ENCODE peak calls at places on chromosomes 7 and 10, in nine cellular contexts. S, J, T, O, I, Y, E, X and V are unnamed samples.

GRCh38 chr10:49516216-49516970 is 22.5 kb downstream of the ERCC6 start:
- DNase-seq in S (no peak), E (no peak), X (no peak), T (no peak), O (no peak), Y (no peak), I (no peak), J (no peak), V (no peak)

GRCh38 chr7:159109092-159110035 is 35.3 kb downstream of the VIPR2 start:
- DNase-seq in E (no peak), Y (no peak), S (no peak), X (no peak), I (no peak), O (no peak), J (no peak), T (no peak), V (no peak)

GRCh38 chr7:45699726-45700390 is 125.7 kb downstream of the ADCY1 start:
- DNase-seq in J (no peak), Y (no peak), I (no peak), T (no peak), E (peak), S (peak), X (no peak), O (peak), V (no peak)

GRCh38 chr10:8298871-8299570 is 244.5 kb downstream of the GATA3 start:
- DNase-seq in I (no peak), E (no peak), X (no peak), T (no peak), Y (no peak), O (peak), S (no peak), J (no peak), V (no peak)

GRCh38 chr7:92366730-92367129 is 80.6 kb upstream of the GATAD1 start:
- DNase-seq in I (no peak), X (no peak), S (no peak), O (no peak), E (no peak), T (no peak), Y (no peak), J (no peak), V (no peak)

GRCh38 chr10:114367041-114367675 is 37.1 kb downstream of the AFAP1L2 start:
- DNase-seq in S (no peak), J (no peak), Y (no peak), O (no peak), I (no peak), E (no peak), X (no peak), T (no peak), V (no peak)

GRCh38 chr7:46930336-46930735 is 651.6 kb downstream of the TNS3 start:
- DNase-seq in I (no peak), T (peak), X (no peak), E (no peak), O (no peak), J (no peak), S (no peak), Y (no peak), V (no peak)

GRCh38 chr7:33130184-33130583 is 820 bp downstream of the BBS9 start:
- DNase-seq in T (peak), J (no peak), X (no peak), Y (no peak), I (peak), O (peak), S (no peak), E (no peak), V (no peak)

GRCh38 chr7:137957887-137958286 is 44.0 kb downstream of the CREB3L2 start:
- DNase-seq in Y (no peak), I (no peak), T (no peak), S (no peak), J (no peak), O (no peak), E (no peak), X (peak), V (no peak)

GRCh38 chr10:54797636-54798395 is 3.2 kb downstream of the PCDH15 start:
- DNase-seq in S (no peak), E (no peak), T (peak), Y (no peak), X (no peak), J (no peak), I (no peak), O (no peak), V (no peak)

GRCh38 chr7:92221766-92222165 is 23.9 kb downstream of the KRIT1 start:
- DNase-seq in S (no peak), O (no peak), I (no peak), T (no peak), X (no peak), J (no peak), Y (no peak), E (no peak), V (no peak)

GRCh38 chr7:128453836-128454804 is 1.6 kb upstream of the HILPDA start:
- DNase-seq in J (no peak), E (peak), O (peak), Y (peak), I (peak), X (peak), T (no peak), S (no peak), V (peak)

GRCh38 chr7:95608344-95609173 is 12.2 kb upstream of the PDK4 start:
- DNase-seq in I (peak), O (peak), T (peak), J (peak), Y (peak), X (peak), E (peak), S (no peak), V (peak)

GRCh38 chr10:97188234-97188847 is 2.6 kb upstream of the SLIT1 start:
- DNase-seq in O (no peak), I (no peak), Y (no peak), S (no peak), E (no peak), J (no peak), T (no peak), X (no peak), V (no peak)

GRCh38 chr7:27189560-27190283 is 4.7 kb upstream of the HOXA11 start:
- DNase-seq in T (no peak), E (no peak), J (no peak), I (no peak), O (no peak), X (no peak), Y (no peak), S (no peak), V (no peak)

GRCh38 chr7:70775570-70776156 is 356.3 kb upstream of the GALNT17 start:
- DNase-seq in S (no peak), J (no peak), Y (no peak), O (no peak), I (peak), X (no peak), T (no peak), E (no peak), V (no peak)

GRCh38 chr7:30708412-30708811 is 26.2 kb upstream of the CRHR2 start:
- DNase-seq in O (no peak), T (no peak), X (no peak), Y (no peak), I (no peak), S (no peak), J (no peak), E (no peak), V (no peak)

GRCh38 chr10:86215021-86215420 is 151.6 kb downstream of the GRID1 start:
- DNase-seq in T (no peak), X (no peak), S (no peak), Y (no peak), I (no peak), E (no peak), J (no peak), O (no peak), V (no peak)

GRCh38 chr7:145732521-145732920 is 384.1 kb upstream of the CNTNAP2 start:
- DNase-seq in E (no peak), X (no peak), S (no peak), J (no peak), I (no peak), Y (no peak), T (no peak), O (no peak), V (no peak)

GRCh38 chr10:25934673-25935139 is 677 bp downstream of the MYO3A start:
- DNase-seq in J (no peak), X (peak), E (peak), Y (no peak), O (peak), S (no peak), T (no peak), I (peak), V (no peak)

DNA sequence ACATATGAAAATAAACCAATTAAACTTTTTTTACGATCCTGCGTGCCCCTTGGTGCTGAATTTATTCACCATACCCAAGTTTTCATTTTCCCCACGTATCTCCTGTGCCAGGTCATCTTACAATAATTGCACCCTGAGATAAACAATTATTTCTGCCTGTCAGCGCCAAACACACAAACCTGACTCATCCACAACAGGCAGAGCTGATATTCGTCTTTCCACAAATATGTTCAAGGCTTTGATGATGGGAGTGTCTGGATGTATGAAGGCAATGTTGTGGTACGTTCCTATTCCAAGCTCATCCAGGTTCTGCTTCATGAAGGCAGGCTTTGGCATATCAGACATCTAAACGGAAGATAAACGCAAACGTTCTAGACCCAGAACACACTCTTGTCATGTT is 45.8 kb upstream of the RHEB start:
- DNase-seq in Y (no peak), I (no peak), E (no peak), S (no peak), T (no peak), O (no peak), X (no peak), J (no peak), V (no peak)
- H3K27ac ChIP-seq in Y (no peak), I (no peak), E (no peak), S (no peak), T (no peak), O (no peak), X (no peak), J (no peak), V (no peak)

GRCh38 chr7:120733835-120734234 is 124.1 kb downstream of the TSPAN12 start:
- DNase-seq in S (no peak), J (no peak), I (no peak), T (no peak), X (no peak), Y (no peak), E (no peak), O (no peak), V (no peak)
- H3K27ac ChIP-seq in S (no peak), J (no peak), I (no peak), T (no peak), X (no peak), Y (no peak), E (no peak), O (no peak), V (no peak)

GRCh38 chr10:58382489-58382995 is 2.7 kb upstream of the TFAM start:
- DNase-seq in S (no peak), E (no peak), Y (no peak), I (no peak), T (no peak), O (no peak), X (no peak), J (no peak), V (no peak)

GRCh38 chr10:58385784-58386112 is 538 bp downstream of the TFAM start:
- DNase-seq in X (no peak), E (peak), J (peak), T (peak), Y (peak), I (peak), O (peak), S (peak), V (no peak)

GRCh38 chr10:58384536-58384998 is 643 bp upstream of the TFAM start:
- DNase-seq in T (no peak), O (no peak), X (no peak), E (no peak), Y (no peak), J (peak), I (no peak), S (no peak), V (no peak)

GRCh38 chr10:58384095-58384494 is 1.1 kb upstream of the TFAM start:
- DNase-seq in J (peak), S (no peak), I (no peak), X (no peak), E (no peak), T (peak), Y (no peak), O (no peak), V (no peak)

GRCh38 chr10:58384999-58385783 is at the start of gene TFAM:
- DNase-seq in S (peak), X (peak), Y (peak), J (peak), E (peak), T (peak), O (peak), I (peak), V (peak)
- H3K27ac ChIP-seq in S (peak), X (peak), Y (peak), J (peak), E (peak), T (peak), O (peak), I (peak), V (peak)

DNA sequence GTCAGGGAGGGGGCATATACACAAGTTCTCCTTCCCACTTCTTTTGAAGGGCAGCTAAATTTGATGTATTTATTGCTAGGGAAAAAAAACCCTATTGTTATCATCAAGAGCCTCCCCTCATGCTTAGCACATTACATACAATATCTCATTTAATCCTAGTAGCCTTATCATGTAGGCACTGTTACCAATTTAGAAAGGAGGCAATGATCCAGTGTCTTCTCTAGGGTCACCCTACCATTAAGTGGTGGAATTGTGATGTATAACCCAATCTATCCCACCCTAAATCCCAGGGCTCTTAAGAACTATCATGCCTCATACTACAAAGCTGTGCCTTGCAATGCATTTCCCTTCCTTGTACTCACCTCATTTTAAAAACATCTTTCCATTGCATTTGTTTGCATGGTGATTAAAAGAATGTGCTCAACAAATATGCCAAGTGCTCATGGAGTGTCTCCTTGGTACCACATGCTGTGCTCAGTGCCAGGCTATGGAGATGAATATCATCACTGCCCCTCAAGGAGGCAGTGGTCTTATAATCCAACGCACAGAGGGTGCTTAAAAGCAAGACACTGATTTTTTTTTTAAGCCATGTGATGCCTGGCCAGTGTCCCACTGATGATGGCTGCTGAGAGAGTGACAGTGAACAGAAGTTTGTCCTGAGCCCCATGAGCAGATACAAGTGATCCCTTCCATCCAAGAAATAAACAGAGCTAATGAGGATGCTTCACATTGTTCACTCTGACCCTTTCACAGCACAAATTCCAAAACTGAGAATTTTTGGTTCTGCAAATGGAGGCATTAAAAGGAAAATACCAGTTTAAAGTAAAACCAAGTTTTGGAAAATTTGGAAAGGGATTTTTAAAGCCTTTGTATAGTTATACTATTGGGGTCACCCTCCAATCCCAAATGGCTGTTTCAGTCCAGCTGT is 98.2 kb downstream of the SORBS1 start:
- DNase-seq in Y (no peak), E (no peak), S (no peak), I (no peak), O (no peak), T (no peak), X (no peak), J (no peak), V (no peak)
- H3K27ac ChIP-seq in Y (no peak), E (no peak), S (no peak), I (no peak), O (no peak), T (no peak), X (peak), J (no peak), V (no peak)

DNA sequence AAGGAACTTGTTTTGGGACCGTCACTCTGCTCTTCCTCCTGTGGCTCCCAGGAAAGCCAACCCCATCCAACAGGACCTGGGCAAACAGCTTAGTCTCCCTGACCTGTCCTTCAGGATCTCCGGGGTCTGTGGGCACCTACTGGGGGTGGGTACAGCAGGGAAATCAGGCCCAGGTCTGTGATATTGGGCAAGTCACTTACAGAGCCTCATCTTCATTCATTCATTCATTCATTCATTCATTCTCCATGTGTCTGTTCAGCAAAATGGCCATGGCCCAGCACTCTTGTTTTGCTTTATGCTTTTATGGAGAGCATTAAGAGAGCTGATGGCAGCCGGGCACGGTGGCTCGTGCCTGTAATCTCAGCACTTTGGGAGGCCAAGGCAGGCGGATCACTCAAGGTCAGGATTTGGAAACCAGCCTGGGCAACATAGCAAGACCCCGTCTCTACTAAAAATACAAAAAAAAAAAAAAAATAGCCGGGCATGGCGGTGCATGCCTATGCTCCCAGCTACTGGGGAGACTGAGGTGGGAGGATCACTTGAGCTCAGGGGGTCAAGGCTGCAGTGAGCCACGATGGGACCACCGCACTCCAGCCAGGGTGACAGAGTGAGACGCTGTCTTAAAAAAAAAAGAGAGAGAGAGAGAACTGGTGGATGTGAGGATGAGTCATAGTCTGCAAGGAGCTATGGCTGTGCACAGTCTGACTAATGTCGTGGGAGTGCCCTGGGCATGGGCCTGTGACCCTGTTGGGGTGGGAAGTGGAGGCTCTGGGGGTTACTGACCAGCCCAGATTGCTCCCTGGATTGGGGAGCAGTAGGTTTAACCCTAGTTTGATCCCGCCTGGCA is 54.3 kb downstream of the CLIP2 start:
- DNase-seq in S (no peak), E (no peak), T (peak), Y (no peak), X (no peak), O (no peak), J (no peak), I (no peak), V (no peak)
- H3K27ac ChIP-seq in S (no peak), E (no peak), T (no peak), Y (no peak), X (no peak), O (peak), J (no peak), I (no peak), V (peak)

GRCh38 chr10:100882251-100882643 is 30.5 kb upstream of the SLF2 start:
- DNase-seq in Y (no peak), X (no peak), T (no peak), J (no peak), E (no peak), I (no peak), S (no peak), O (no peak), V (no peak)
- H3K27ac ChIP-seq in Y (no peak), X (no peak), T (no peak), J (no peak), E (no peak), I (no peak), S (no peak), O (no peak), V (no peak)

GRCh38 chr10:70885485-70885884 is 2.9 kb downstream of the PCBD1 start:
- DNase-seq in Y (no peak), X (no peak), J (no peak), O (no peak), I (no peak), S (peak), E (no peak), T (no peak), V (no peak)
- H3K27ac ChIP-seq in Y (no peak), X (no peak), J (no peak), O (no peak), I (no peak), S (no peak), E (no peak), T (no peak), V (no peak)

DNA sequence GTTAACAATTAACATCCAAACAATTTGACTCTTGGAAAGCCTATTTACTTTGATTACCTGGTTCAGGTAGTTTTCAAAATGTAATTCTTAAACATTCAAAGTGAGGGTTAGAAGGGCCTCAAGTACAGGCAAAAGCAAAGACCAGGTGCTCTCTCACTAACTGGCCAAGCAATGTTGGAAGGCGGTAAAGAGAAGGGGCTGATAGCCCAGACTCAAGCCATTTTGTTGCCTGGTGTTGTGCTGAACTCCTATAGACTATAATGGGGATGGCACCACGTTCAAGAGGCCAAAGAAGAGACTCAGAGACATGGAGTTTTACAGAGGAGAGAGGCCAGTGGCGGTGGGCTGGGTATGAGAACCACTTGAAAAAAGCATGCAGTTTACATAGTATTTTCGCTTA is 12.6 kb upstream of the ADD3 start:
- DNase-seq in T (no peak), E (no peak), X (no peak), S (no peak), I (no peak), Y (no peak), J (no peak), O (no peak), V (no peak)
- H3K27ac ChIP-seq in T (no peak), E (peak), X (no peak), S (no peak), I (no peak), Y (no peak), J (no peak), O (no peak), V (no peak)

GRCh38 chr7:5633161-5634106 is 148.0 kb downstream of the RNF216 start:
- DNase-seq in X (peak), Y (no peak), T (no peak), O (peak), I (peak), J (no peak), S (no peak), E (no peak), V (no peak)

GRCh38 chr7:5635461-5636445 is 145.7 kb downstream of the RNF216 start:
- DNase-seq in O (peak), Y (no peak), S (no peak), X (no peak), T (no peak), J (no peak), E (no peak), I (no peak), V (no peak)

GRCh38 chr7:5631752-5632151 is 149.7 kb downstream of the RNF216 start:
- DNase-seq in S (no peak), E (no peak), O (no peak), X (no peak), I (no peak), J (no peak), T (no peak), Y (no peak), V (no peak)

GRCh38 chr7:5636446-5636835 is 145.0 kb downstream of the RNF216 start:
- DNase-seq in S (no peak), E (no peak), X (no peak), O (no peak), I (peak), T (peak), J (no peak), Y (no peak), V (no peak)

GRCh38 chr7:5634107-5634950 is 147.1 kb downstream of the RNF216 start:
- DNase-seq in E (peak), X (peak), S (no peak), T (no peak), J (peak), I (peak), Y (no peak), O (peak), V (peak)
- H3K27ac ChIP-seq in E (peak), X (peak), S (no peak), T (no peak), J (no peak), I (peak), Y (peak), O (peak), V (peak)